ENCODE peak calls at places on chromosomes 12 and 14, in ten cellular contexts. R, H, G, A, B, W, Z, Y, N and S are unnamed samples.

GRCh38 chr12:127161466-127161865 is 1105.5 kb upstream of the TMEM132C start:
- DNase-seq in H (no peak), R (no peak), A (no peak), G (no peak), Y (no peak), Z (no peak), W (no peak), N (no peak), B (no peak), S (no peak)

GRCh38 chr12:50581226-50582184 is 76.7 kb downstream of the DIP2B start:
- DNase-seq in H (peak; percentile 83), B (no peak), A (no peak), N (no peak), Z (no peak), W (no peak), Y (no peak), R (peak; percentile 65), G (no peak), S (no peak)

GRCh38 chr14:31953210-31953609 is 123.9 kb upstream of the ARHGAP5 start:
- DNase-seq in Y (no peak), W (no peak), G (no peak), R (no peak), A (no peak), Z (no peak), N (no peak), H (no peak), B (no peak), S (no peak)

GRCh38 chr12:76820888-76821482 is 57.1 kb downstream of the ZDHHC17 start:
- DNase-seq in G (no peak), R (peak; percentile 28), B (peak; percentile 54), A (no peak), Y (no peak), H (peak; percentile 61), Z (no peak), N (peak; percentile 11), W (no peak), S (peak; percentile 56)

GRCh38 chr12:101824831-101825230 is 5.9 kb downstream of the GNPTAB start:
- DNase-seq in W (no peak), B (no peak), G (no peak), Z (no peak), N (no peak), Y (no peak), H (no peak), R (no peak), A (no peak), S (no peak)

GRCh38 chr12:18926188-18926587 is 188.3 kb downstream of the CAPZA3 start:
- DNase-seq in R (no peak), Z (no peak), H (no peak), A (no peak), G (no peak), Y (no peak), N (no peak), W (no peak), B (no peak), S (no peak)

GRCh38 chr14:59632381-59632780 is 55.8 kb upstream of the CCDC175 start:
- DNase-seq in G (no peak), H (peak; percentile 51), W (no peak), N (no peak), B (peak; percentile 30), Y (no peak), Z (no peak), A (no peak), R (no peak), S (peak; percentile 42)

GRCh38 chr14:99601301-99601945 is 2.6 kb downstream of the CCDC85C start:
- DNase-seq in A (no peak), Z (no peak), N (no peak), H (no peak), R (no peak), G (no peak), B (no peak), W (no peak), Y (no peak), S (no peak)

GRCh38 chr14:75273272-75274044 is 5.2 kb upstream of the FOS start:
- DNase-seq in R (peak; percentile 72), Y (no peak), B (peak; percentile 47), A (peak; percentile 70), N (no peak), Z (no peak), H (peak; percentile 95), G (no peak), W (no peak), S (no peak)

GRCh38 chr12:53244337-53244736 is 12.3 kb upstream of the RARG start:
- DNase-seq in W (no peak), H (no peak), G (no peak), Y (no peak), Z (no peak), N (no peak), R (no peak), B (no peak), A (no peak), S (no peak)

GRCh38 chr12:119180380-119181040 is 1.8 kb downstream of the HSPB8 start:
- DNase-seq in W (peak; percentile 52), R (peak; percentile 23), G (no peak), Y (no peak), B (peak; percentile 45), Z (no peak), N (no peak), H (no peak), A (peak; percentile 86), S (no peak)

GRCh38 chr12:117045998-117046374 is 53.2 kb downstream of the TESC start:
- DNase-seq in R (no peak), B (no peak), N (no peak), A (no peak), H (no peak), Y (no peak), G (no peak), Z (no peak), W (no peak), S (no peak)

GRCh38 chr14:87386453-87386980 is 606.5 kb downstream of the GALC start:
- DNase-seq in H (no peak), Y (no peak), G (no peak), R (no peak), W (no peak), B (no peak), Z (no peak), A (no peak), N (no peak), S (no peak)

GRCh38 chr12:7060353-7060954 is at the start of gene C1S:
- DNase-seq in N (peak; percentile 37), Y (no peak), W (peak; percentile 57), H (peak; percentile 95), A (peak; percentile 81), Z (no peak), R (peak; percentile 89), G (no peak), B (peak; percentile 97), S (peak; percentile 10)

GRCh38 chr14:60760648-60761364 is 26.2 kb downstream of the MNAT1 start:
- DNase-seq in W (no peak), R (no peak), Z (no peak), N (peak; percentile 68), H (no peak), B (peak; percentile 27), G (no peak), Y (no peak), A (no peak), S (no peak)

GRCh38 chr14:51566831-51567582 is 84.7 kb upstream of the FRMD6 start:
- DNase-seq in N (no peak), H (no peak), B (no peak), Z (no peak), W (no peak), G (no peak), A (no peak), R (no peak), Y (no peak), S (peak; percentile 56)

GRCh38 chr14:54981698-54982097 is 45.2 kb downstream of the WDHD1 start:
- DNase-seq in H (peak; percentile 23), Z (no peak), Y (no peak), W (no peak), B (peak; percentile 14), R (no peak), A (no peak), G (no peak), N (no peak), S (no peak)

GRCh38 chr12:71009414-71010142 is 89.0 kb upstream of the PTPRR start:
- DNase-seq in Z (no peak), W (no peak), R (no peak), G (no peak), Y (no peak), A (no peak), H (no peak), B (no peak), N (no peak), S (no peak)

GRCh38 chr14:56809262-56810215 is 740 bp downstream of the OTX2 start:
- DNase-seq in Y (no peak), Z (no peak), A (no peak), B (no peak), R (no peak), N (no peak), W (no peak), G (no peak), H (no peak), S (no peak)

GRCh38 chr12:132194556-132194955 is 50.3 kb downstream of the NOC4L start:
- DNase-seq in Z (no peak), Y (no peak), B (no peak), N (no peak), H (no peak), R (no peak), A (no peak), W (no peak), G (no peak), S (no peak)

GRCh38 chr12:83128529-83128928 is 441.8 kb downstream of the TMTC2 start:
- DNase-seq in A (no peak), B (no peak), N (no peak), G (no peak), Z (no peak), Y (no peak), W (no peak), R (no peak), H (peak; percentile 5), S (no peak)

GRCh38 chr12:42504049-42504448 is 85.5 kb downstream of the PRICKLE1 start:
- DNase-seq in H (peak; percentile 16), B (peak; percentile 42), Y (no peak), A (no peak), Z (no peak), N (no peak), R (peak; percentile 13), W (no peak), G (no peak), S (peak; percentile 50)

GRCh38 chr12:68131867-68132414 is 27.6 kb downstream of the IFNG start:
- DNase-seq in R (no peak), H (no peak), A (no peak), Y (no peak), W (no peak), G (no peak), Z (no peak), B (no peak), N (no peak), S (no peak)

GRCh38 chr14:80959448-80960006 is 4.1 kb downstream of the TSHR start:
- DNase-seq in R (peak; percentile 17), G (peak; percentile 62), A (no peak), W (peak; percentile 38), H (no peak), N (no peak), B (peak; percentile 40), Z (peak; percentile 96), Y (peak; percentile 70), S (no peak)

GRCh38 chr12:25592725-25593495 is 39.8 kb upstream of the LMNTD1 start:
- DNase-seq in B (no peak), G (no peak), H (no peak), W (no peak), R (peak; percentile 22), A (no peak), Z (no peak), Y (no peak), N (no peak), S (peak; percentile 94)

GRCh38 chr12:114245555-114245954 is 160.4 kb downstream of the TBX5 start:
- DNase-seq in B (no peak), Y (no peak), N (no peak), A (no peak), Z (no peak), W (no peak), R (no peak), H (no peak), G (no peak), S (no peak)

GRCh38 chr12:11854011-11854499 is 204.6 kb downstream of the ETV6 start:
- DNase-seq in H (no peak), B (no peak), R (no peak), Z (no peak), A (no peak), Y (no peak), G (no peak), W (no peak), N (no peak), S (no peak)

GRCh38 chr12:1837541-1838206 is 17.3 kb downstream of the LRTM2 start:
- DNase-seq in G (no peak), N (no peak), R (peak; percentile 40), B (no peak), W (no peak), H (peak; percentile 65), A (no peak), Z (no peak), Y (no peak), S (peak; percentile 57)